ENCODE peak calls at places on chromosome 5, in seven cellular contexts. G is GM13977; V is AG09309; D is CD4-positive, alpha-beta T cell; E is stimulated activated CD4-positive, alpha-beta T cell treated with anti-CD3 and anti-CD28 coated beads, Interleukin-15, amount 100 ng/mL, for 24 hours; O is CD4-positive, CD25-positive, alpha-beta regulatory T cell; X is progenitor cell of endocrine pancreas. N is an unnamed sample.

GRCh38 chr5:16784843-16785791 is 151.0 kb downstream of the MYO10 start:
- DNase-seq in D (no peak), E (peak; percentile 73), G (no peak), X (no peak), V (no peak), O (peak; percentile 66), N (peak; percentile 89)

GRCh38 chr5:53256746-53257145 is 147.2 kb upstream of the MOCS2 start:
- DNase-seq in O (no peak), G (no peak), E (no peak), V (no peak), D (no peak), X (no peak), N (peak; percentile 96)

GRCh38 chr5:68711311-68712200 is 382.3 kb upstream of the SLC30A5 start:
- DNase-seq in X (no peak), E (no peak), D (no peak), G (peak; percentile 73), V (no peak), O (peak; percentile 70), N (no peak)

GRCh38 chr5:77337716-77338115 is 127.2 kb downstream of the PDE8B start:
- DNase-seq in O (no peak), G (no peak), X (no peak), V (no peak), D (no peak), E (no peak), N (no peak)

GRCh38 chr5:76269259-76269958 is 133.7 kb upstream of the IQGAP2 start:
- DNase-seq in O (peak; percentile 73), G (peak; percentile 47), E (peak; percentile 52), D (no peak), V (no peak), X (no peak), N (no peak)

GRCh38 chr5:81779125-81779934 is 28.4 kb upstream of the SSBP2 start:
- DNase-seq in O (peak; percentile 71), X (no peak), E (peak; percentile 44), D (peak; percentile 19), G (peak; percentile 26), V (no peak), N (peak; percentile 57)

GRCh38 chr5:16144416-16144815 is 35.2 kb downstream of the MARCHF11 start:
- DNase-seq in X (no peak), E (no peak), D (no peak), V (no peak), G (no peak), O (no peak), N (no peak)

GRCh38 chr5:36724429-36725332 is 118.3 kb downstream of the SLC1A3 start:
- DNase-seq in E (peak; percentile 48), O (peak; percentile 60), D (peak; percentile 4), G (peak; percentile 83), X (no peak), V (no peak), N (no peak)

N was measured in amniotic epithelial cell.